ENCODE peak calls at places on chromosomes 13 and 19, in five cellular contexts. G is AG10803; J is CD4-positive, alpha-beta T cell; O is fibroblast of mammary gland; N is left lung. A is an unnamed sample.

GRCh38 chr13:79528759-79529191 is 47.8 kb downstream of the NDFIP2 start:
- DNase-seq in G (no peak), J (no peak), O (peak), N (no peak), A (no peak)

GRCh38 chr13:95226932-95227718 is 74.1 kb downstream of the ABCC4 start:
- DNase-seq in G (no peak), J (no peak), O (no peak), N (no peak), A (no peak)

GRCh38 chr13:34334984-34335661 is 517.2 kb downstream of the RFC3 start:
- DNase-seq in G (no peak), J (no peak), O (peak), N (no peak), A (no peak)

GRCh38 chr13:96822900-96823299 is 171.4 kb downstream of the OXGR1 start:
- DNase-seq in G (no peak), J (no peak), O (peak), N (no peak), A (no peak)

GRCh38 chr19:47842941-47843340 is 16.1 kb upstream of the TPRX2 start:
- DNase-seq in G (no peak), J (no peak), O (no peak), N (no peak), A (no peak)

GRCh38 chr19:34480971-34481821 is at the start of gene WTIP:
- DNase-seq in G (peak), J (no peak), O (peak), N (peak), A (no peak)

GRCh38 chr19:17136617-17137016 is 61.0 kb downstream of the MYO9B start:
- DNase-seq in G (no peak), J (no peak), O (no peak), N (no peak), A (no peak)

GRCh38 chr19:5436101-5436947 is 18.9 kb upstream of the ZNRF4 start:
- DNase-seq in G (peak), J (no peak), O (peak), N (no peak), A (no peak)

GRCh38 chr13:29270536-29271045 is 324.9 kb downstream of the SLC7A1 start:
- DNase-seq in G (no peak), J (no peak), O (no peak), N (no peak), A (no peak)

GRCh38 chr13:25766576-25766975 is 285.2 kb downstream of the SHISA2 start:
- DNase-seq in G (no peak), J (no peak), O (no peak), N (no peak), A (no peak)

GRCh38 chr19:798415-799075 is 1.3 kb downstream of the PTBP1 start:
- DNase-seq in G (no peak), J (no peak), O (no peak), N (peak), A (no peak)

GRCh38 chr19:13002970-13003540 is 7.8 kb downstream of the NFIX start:
- DNase-seq in G (no peak), J (no peak), O (no peak), N (no peak), A (no peak)

GRCh38 chr13:48233097-48233885 is at the start of gene ITM2B:
- DNase-seq in G (peak), J (peak), O (peak), N (peak), A (peak)
- TF ChIP-seq CTCF in G (peak), J (peak), O (no peak), N (peak), A (peak)

DNA sequence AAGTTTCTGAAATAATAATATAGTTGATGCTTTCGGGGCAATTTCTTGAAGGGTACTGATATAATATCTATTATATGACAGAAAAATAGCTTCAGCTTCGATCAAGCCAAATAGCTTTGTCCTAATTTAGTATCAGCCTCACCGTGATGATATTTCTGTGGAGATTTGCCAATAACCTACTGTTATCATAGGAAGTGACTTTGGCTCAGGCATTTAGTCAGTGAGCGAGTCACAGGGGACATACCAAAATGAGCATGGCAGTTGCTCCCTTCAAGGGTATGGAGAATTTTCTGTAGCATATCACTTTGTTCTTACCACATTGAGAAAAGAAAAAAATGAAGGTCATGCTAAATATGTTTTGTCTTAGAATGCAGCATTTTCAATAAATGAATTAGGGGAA is 767.6 kb upstream of the SLITRK1 start:
- DNase-seq in G (peak), J (no peak), O (peak), N (no peak), A (no peak)
- TF ChIP-seq CTCF in G (no peak), J (no peak), O (no peak), N (no peak), A (no peak)

GRCh38 chr19:10471909-10472308 is 31.2 kb downstream of the KEAP1 start:
- DNase-seq in G (peak), J (no peak), O (peak), N (no peak), A (no peak)
- TF ChIP-seq CTCF in G (peak), J (peak), O (peak), N (no peak), A (peak)

GRCh38 chr19:37370880-37371661 is at the start of gene ZNF527:
- DNase-seq in G (peak), J (peak), O (peak), N (peak), A (peak)
- TF ChIP-seq CTCF in G (peak), J (no peak), O (no peak), N (no peak), A (no peak)

DNA sequence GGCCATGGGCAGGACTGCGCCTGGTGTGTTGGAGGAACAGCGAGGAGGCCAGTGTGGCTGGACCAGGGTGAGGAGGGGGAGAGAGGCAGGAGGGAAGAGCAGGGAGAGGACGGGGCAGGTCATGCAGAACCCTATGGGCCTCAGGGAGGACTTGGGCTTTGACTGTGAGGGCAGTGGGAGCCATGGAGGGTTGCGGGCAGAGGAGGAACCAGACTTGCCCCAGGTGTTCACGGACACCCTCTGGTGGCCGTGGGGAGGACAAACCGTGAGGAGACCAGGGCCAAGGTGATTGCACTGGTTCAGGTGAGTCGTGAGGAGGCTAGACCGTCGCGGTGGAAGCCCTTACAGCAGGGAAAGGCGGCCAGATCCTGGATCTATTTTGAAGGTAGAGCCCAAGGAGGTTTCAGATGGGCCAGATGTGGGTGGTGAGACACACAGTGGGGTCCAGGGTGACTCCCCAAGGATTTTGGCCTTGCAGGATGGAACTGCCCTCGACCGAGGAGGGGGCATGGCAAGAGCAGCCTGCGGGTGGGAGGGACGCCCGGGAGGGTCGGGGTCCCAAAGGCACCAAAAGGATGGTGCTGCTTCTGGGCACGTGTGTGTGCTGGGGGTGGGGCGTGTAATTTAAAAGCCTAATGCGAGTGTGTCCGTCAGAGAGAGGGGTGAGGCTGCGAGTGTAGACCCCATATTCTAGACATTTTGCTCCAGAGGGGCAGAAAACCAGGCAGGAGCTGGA is 2.7 kb upstream of the REXO1 start:
- DNase-seq in G (no peak), J (no peak), O (no peak), N (no peak), A (no peak)
- TF ChIP-seq CTCF in G (no peak), J (no peak), O (peak), N (no peak), A (no peak)

GRCh38 chr13:24512208-24513068 is at the start of gene PARP4:
- DNase-seq in G (peak), J (peak), O (peak), N (peak), A (peak)
- TF ChIP-seq CTCF in G (no peak), J (no peak), O (no peak), N (no peak), A (no peak)

GRCh38 chr19:3505598-3506383 is at the start of gene FZR1:
- DNase-seq in G (peak), J (peak), O (peak), N (peak), A (peak)
- TF ChIP-seq CTCF in G (no peak), J (no peak), O (no peak), N (no peak), A (no peak)

GRCh38 chr13:82477436-82477835 is 1404.8 kb downstream of the SLITRK1 start:
- DNase-seq in G (no peak), J (no peak), O (no peak), N (no peak), A (no peak)

GRCh38 chr13:82480415-82480814 is 1401.9 kb downstream of the SLITRK1 start:
- DNase-seq in G (no peak), J (no peak), O (peak), N (no peak), A (no peak)
- TF ChIP-seq CTCF in G (no peak), J (no peak), O (peak), N (no peak), A (no peak)

DNA sequence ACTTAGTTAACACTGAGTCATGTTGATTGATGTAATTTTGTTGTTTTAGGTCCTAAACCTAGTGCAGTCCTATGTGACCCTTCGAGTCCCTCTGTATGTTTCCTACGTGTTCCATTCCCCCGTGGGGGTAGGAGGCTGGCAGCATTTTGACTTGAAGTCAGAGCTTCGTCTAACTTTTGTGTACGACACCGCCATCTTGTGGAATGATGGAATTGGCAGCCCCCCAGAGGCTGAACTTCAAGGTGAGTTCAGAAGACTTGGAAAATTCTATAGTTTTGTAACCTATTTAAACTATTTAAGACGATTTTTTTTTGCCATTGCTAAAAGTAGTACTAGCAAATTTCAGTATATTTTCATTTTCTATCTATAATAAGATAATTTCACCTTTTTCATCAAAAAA is 117.9 kb downstream of the STOML3 start:
- DNase-seq in G (peak), J (peak), O (peak), N (no peak), A (no peak)
- TF ChIP-seq CTCF in G (peak), J (peak), O (peak), N (peak), A (no peak)

DNA sequence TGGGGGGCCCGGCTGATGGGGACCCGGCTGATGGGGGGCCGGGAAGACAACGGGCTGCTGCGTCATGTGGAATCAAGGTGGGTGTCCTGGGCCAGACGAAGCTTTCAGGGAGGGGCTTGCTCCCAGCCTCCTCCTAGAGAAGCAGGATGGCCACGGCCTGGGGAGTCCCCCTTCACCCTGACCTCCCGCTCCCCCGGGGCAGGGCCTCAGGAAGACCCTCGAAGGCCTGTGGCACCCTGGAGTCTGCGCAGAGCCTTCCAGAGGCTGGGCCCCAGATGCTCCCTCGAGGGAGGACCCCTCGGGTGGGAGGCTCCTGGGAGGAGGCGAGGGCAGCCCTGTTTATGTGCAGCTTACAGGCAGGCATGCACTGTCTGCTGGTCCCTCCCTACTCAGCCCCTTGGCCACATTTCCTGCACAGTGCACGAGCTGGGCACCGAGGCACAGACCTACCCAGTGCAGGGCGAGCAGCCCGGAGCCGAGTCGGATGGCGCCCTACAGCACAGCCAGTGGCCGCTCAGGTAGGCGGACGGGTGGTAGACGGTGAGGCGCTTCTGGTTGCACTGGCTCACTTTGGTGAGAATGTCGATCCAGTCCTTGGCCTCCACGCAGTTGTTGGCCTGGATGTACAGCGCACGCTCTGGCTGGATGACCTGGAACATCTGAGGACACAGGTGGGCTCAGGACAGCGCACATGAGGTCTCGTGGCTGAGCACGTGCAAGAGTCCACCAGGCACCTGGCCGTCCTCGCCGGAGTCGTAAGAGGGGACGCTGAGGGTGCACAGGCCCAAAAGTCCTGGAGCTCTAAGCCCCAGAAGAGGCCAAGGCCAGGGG is 22.4 kb upstream of the C13orf46 start:
- DNase-seq in G (no peak), J (no peak), O (no peak), N (peak), A (no peak)
- TF ChIP-seq CTCF in G (no peak), J (no peak), O (no peak), N (no peak), A (no peak)

A was measured in natural killer cell.